ENCODE peak calls at places on chromosome 14, in nine cellular contexts. P, O, U, T, G, C, S, J and I are unnamed samples.

GRCh38 chr14:72607386-72608125 is 286.3 kb downstream of the DPF3 start:
- DNase-seq in S (peak), U (no peak), O (no peak), C (peak), T (peak), G (no peak), P (no peak), J (peak), I (peak)

GRCh38 chr14:59511916-59512530 is 27.7 kb downstream of the JKAMP start:
- DNase-seq in O (peak), S (no peak), P (peak), T (no peak), U (no peak), C (no peak), G (no peak), J (no peak), I (no peak)

GRCh38 chr14:76924363-76925151 is 98.3 kb downstream of the LRRC74A start:
- DNase-seq in G (no peak), O (no peak), P (no peak), T (no peak), J (peak), S (peak), C (peak), U (no peak), I (no peak)

GRCh38 chr14:54223978-54224377 is 172.8 kb upstream of the CDKN3 start:
- DNase-seq in U (no peak), O (no peak), C (no peak), G (no peak), T (no peak), J (no peak), S (no peak), P (no peak), I (no peak)

GRCh38 chr14:92609955-92610354 is 96.4 kb downstream of the RIN3 start:
- DNase-seq in O (peak), J (peak), C (no peak), G (no peak), T (no peak), P (no peak), S (no peak), U (no peak), I (no peak)

GRCh38 chr14:76926521-76927251 is 100.5 kb downstream of the LRRC74A start:
- DNase-seq in P (no peak), G (no peak), J (peak), U (no peak), C (peak), S (no peak), O (no peak), T (no peak), I (peak)

GRCh38 chr14:78316058-78316457 is 145.9 kb downstream of the NRXN3 start:
- DNase-seq in J (no peak), U (no peak), P (no peak), G (no peak), S (no peak), O (no peak), T (no peak), C (no peak), I (no peak)

GRCh38 chr14:46574976-46575375 is 76.6 kb downstream of the RPL10L start:
- DNase-seq in P (no peak), O (no peak), S (no peak), T (no peak), C (no peak), J (no peak), U (no peak), G (no peak), I (no peak)

GRCh38 chr14:71619472-71619871 is 312.8 kb upstream of the RGS6 start:
- DNase-seq in G (no peak), T (no peak), J (no peak), P (no peak), C (no peak), U (no peak), S (no peak), O (no peak), I (no peak)

GRCh38 chr14:65361920-65362319 is 50.6 kb upstream of the FUT8 start:
- DNase-seq in O (peak), G (no peak), U (no peak), P (no peak), J (peak), C (peak), T (no peak), S (peak), I (no peak)

GRCh38 chr14:30002859-30003258 is 75.2 kb upstream of the PRKD1 start:
- DNase-seq in G (no peak), T (no peak), S (no peak), O (no peak), C (no peak), J (no peak), P (no peak), U (no peak), I (no peak)

GRCh38 chr14:29993148-29993547 is 65.5 kb upstream of the PRKD1 start:
- DNase-seq in J (no peak), G (no peak), T (no peak), P (peak), S (no peak), U (no peak), O (no peak), C (no peak), I (no peak)

GRCh38 chr14:29999013-29999539 is 71.4 kb upstream of the PRKD1 start:
- DNase-seq in J (no peak), G (no peak), O (no peak), T (no peak), P (no peak), U (no peak), S (no peak), C (no peak), I (no peak)
- TF ChIP-seq CTCF in J (no peak), G (no peak), O (no peak), T (no peak), P (no peak), U (no peak), S (peak), C (peak), I (no peak)

DNA sequence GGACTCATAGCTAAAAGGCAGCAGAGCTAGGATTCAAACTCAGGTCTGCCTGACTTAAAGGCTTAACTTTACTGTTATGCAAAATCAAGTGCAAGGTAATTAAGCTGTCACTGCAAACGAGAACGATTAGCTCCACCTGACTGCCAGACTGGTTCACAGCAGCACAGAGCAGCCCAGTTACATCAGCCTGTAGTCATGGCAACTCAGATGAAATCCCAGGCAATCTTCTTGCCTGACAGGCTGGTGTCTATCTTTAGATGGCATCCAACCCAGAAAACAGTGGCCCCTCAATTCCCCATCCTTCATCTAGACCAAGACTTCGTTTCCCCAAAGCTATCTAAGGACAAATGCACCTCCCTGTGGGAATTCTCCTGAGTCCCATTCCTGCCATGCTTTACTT is 77.3 kb upstream of the ACTN1 start:
- DNase-seq in S (peak), T (no peak), U (no peak), P (no peak), J (peak), C (peak), O (no peak), G (no peak), I (peak)
- TF ChIP-seq CTCF in S (no peak), T (no peak), U (no peak), P (no peak), J (no peak), C (no peak), O (no peak), G (no peak), I (peak)

DNA sequence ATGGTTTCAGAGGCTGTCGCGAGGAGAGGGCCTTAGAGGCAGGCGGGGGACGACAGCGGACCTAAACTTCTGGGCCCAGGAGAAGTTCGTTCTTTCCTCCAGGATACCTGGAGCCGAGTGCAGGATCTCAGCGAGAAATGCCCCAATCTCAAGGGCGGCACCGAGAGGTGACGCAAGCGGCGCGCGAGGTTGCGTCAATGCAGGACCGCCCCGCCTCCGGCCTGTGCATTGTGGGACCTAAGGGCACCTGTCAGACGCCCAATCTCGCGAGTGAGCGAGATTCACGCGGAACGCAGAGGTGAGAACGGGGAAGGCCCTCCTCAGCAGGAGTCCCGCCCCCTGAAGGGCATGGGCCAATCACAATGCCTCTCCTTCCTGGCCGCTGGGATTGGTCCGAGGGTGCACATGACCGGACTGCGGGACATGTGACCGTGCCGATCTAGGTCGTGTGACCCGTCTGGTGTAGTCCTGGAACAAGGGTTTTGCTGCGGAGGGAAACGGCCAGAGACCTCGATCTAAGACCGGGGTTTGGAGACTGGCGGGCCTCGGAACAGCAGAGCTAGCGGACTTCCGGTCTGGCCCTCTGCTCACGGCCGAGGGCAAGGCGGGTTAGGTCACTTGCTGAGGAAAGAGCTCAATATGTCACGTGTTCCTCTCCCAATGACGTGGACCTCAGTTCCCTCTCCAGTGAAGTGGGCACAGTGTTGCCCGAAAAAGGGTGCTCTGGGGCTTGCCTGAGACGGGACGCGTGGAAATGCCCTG is 16.3 kb upstream of the DYNC1H1 start:
- DNase-seq in S (peak), G (peak), C (peak), T (peak), O (peak), P (peak), J (peak), U (peak), I (peak)
- TF ChIP-seq CTCF in S (no peak), G (no peak), C (no peak), T (no peak), O (no peak), P (no peak), J (no peak), U (no peak), I (no peak)

GRCh38 chr14:34328178-34328577 is 133.9 kb downstream of the SPTSSA start:
- DNase-seq in G (no peak), P (no peak), S (no peak), J (peak), O (no peak), T (no peak), U (no peak), C (no peak), I (no peak)

GRCh38 chr14:34329281-34329680 is 132.8 kb downstream of the SPTSSA start:
- DNase-seq in T (no peak), S (no peak), J (peak), U (no peak), C (no peak), O (no peak), G (no peak), P (no peak), I (no peak)

GRCh38 chr14:34334329-34334728 is 127.7 kb downstream of the SPTSSA start:
- DNase-seq in C (no peak), J (no peak), O (no peak), G (no peak), T (no peak), S (no peak), P (no peak), U (no peak), I (no peak)

GRCh38 chr14:34330846-34331245 is 131.2 kb downstream of the SPTSSA start:
- DNase-seq in C (no peak), T (no peak), P (no peak), G (no peak), J (peak), O (no peak), U (no peak), S (no peak), I (no peak)

DNA sequence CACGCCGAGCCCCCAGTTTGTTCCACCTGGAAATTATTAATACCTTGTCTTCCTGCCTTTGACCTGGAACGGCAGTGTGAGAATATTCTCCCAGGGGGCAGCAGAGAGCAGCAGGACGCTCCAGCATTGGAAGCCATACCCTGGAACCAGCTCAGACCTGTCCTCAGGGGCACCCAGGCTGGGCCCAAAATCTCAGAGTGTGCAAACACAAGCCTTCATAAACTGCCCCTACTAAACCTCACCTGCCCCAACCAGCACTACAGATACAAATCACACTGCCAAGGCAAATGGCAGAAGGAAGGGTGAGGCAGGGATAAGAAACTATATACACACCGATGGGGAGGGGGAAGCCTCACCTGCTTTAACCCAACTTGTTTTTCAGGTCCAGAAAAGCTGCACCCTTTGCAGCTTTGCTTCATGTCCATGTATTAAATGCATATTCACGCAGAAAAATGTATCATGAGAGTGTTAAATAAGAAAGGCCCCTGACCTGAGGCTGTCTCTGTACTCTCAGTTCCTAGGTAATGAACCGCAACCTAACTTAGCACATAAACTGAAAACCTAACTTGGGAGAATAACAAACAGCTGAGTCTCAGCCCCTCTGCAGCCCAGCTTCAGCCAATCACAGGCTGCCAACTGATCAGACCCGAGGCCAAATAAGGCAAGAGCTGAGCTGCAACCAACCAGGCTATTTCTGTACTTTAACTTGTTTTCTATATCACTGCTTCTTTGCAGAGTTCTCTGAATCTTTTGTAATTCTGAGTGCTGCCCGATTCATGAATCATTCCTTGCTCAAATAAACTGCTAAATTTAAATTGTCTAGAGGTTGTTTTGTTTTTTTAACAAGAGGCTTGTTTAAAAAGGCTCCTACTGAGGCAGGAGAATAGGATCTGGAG is 130.1 kb downstream of the SPTSSA start:
- DNase-seq in S (peak), U (peak), P (peak), O (peak), C (peak), T (peak), G (peak), J (peak), I (peak)
- TF ChIP-seq CTCF in S (peak), U (peak), P (peak), O (peak), C (peak), T (peak), G (peak), J (peak), I (peak)